ENCODE peak calls at places on chromosomes 7 and 10, in seven cellular contexts. X is H9; F is activated effector memory CD4-positive, alpha-beta T cell treated with Interleukin-2 at 50 U/mL for 16 hours; W is HFF-Myc; C is glutamatergic neuron; K is NCI-H1105; P is COLO829. Q is an unnamed sample.

GRCh38 chr10:88095291-88095721 is 231.9 kb downstream of the PTEN start:
- DNase-seq in X (no peak), F (no peak), W (no peak), C (no peak), K (no peak), P (no peak), Q (no peak)

GRCh38 chr7:29548823-29549222 is 14.8 kb upstream of the PRR15 start:
- DNase-seq in X (no peak), F (no peak), W (no peak), C (no peak), K (no peak), P (no peak), Q (no peak)

GRCh38 chr10:111344804-111345203 is 268.0 kb downstream of the ADRA2A start:
- DNase-seq in X (peak), F (no peak), W (no peak), C (peak), K (no peak), P (no peak), Q (no peak)

GRCh38 chr10:104925232-104925851 is 284.3 kb downstream of the SORCS3 start:
- DNase-seq in X (peak), F (no peak), W (peak), C (peak), K (peak), P (no peak), Q (no peak)

GRCh38 chr7:83153419-83153818 is 9.3 kb downstream of the PCLO start:
- DNase-seq in X (no peak), F (no peak), W (no peak), C (no peak), K (no peak), P (no peak), Q (no peak)

GRCh38 chr7:149824301-149824741 is 13.9 kb upstream of the ZNF862 start:
- DNase-seq in X (no peak), F (no peak), W (no peak), C (no peak), K (no peak), P (no peak), Q (no peak)

GRCh38 chr7:50757703-50758390 is 24.8 kb downstream of the GRB10 start:
- DNase-seq in X (no peak), F (no peak), W (no peak), C (no peak), K (no peak), P (no peak), Q (no peak)

GRCh38 chr7:120979765-120980499 is 8.6 kb upstream of the CPED1 start:
- DNase-seq in X (no peak), F (no peak), W (no peak), C (no peak), K (no peak), P (peak), Q (no peak)

GRCh38 chr10:19941206-19941880 is 125.1 kb downstream of the PLXDC2 start:
- DNase-seq in X (no peak), F (no peak), W (no peak), C (no peak), K (no peak), P (no peak), Q (no peak)

GRCh38 chr7:150937848-150938561 is 40.1 kb downstream of the KCNH2 start:
- DNase-seq in X (no peak), F (peak), W (peak), C (no peak), K (no peak), P (no peak), Q (no peak)

GRCh38 chr7:156751319-156751718 is 110.7 kb downstream of the RNF32 start:
- DNase-seq in X (no peak), F (no peak), W (peak), C (no peak), K (no peak), P (no peak), Q (no peak)

GRCh38 chr10:14554843-14555205 is 219.9 kb downstream of the FAM107B start:
- DNase-seq in X (no peak), F (no peak), W (no peak), C (no peak), K (no peak), P (no peak), Q (no peak)

GRCh38 chr10:78752708-78753107 is 316.1 kb upstream of the ZMIZ1 start:
- DNase-seq in X (no peak), F (no peak), W (no peak), C (no peak), K (no peak), P (no peak), Q (no peak)

Q was measured in amniotic stem cell.